ENCODE peak calls at places on chromosomes 12 and 14, in seven cellular contexts. A, Q, N, O, E, Y and W are unnamed samples.

GRCh38 chr14:74019743-74020142 is 594 bp downstream of the BBOF1 start:
- DNase-seq in A (no peak), O (no peak), Y (no peak), N (no peak), E (no peak), Q (no peak), W (no peak)

GRCh38 chr12:121050725-121051124 is 11.7 kb upstream of the OASL start:
- DNase-seq in A (no peak), Y (no peak), E (no peak), N (no peak), Q (no peak), O (no peak), W (no peak)

GRCh38 chr12:122918827-122919226 is 22.9 kb upstream of the VPS37B start:
- DNase-seq in A (no peak), O (no peak), Q (no peak), Y (no peak), N (no peak), E (no peak), W (peak; percentile 6)

GRCh38 chr12:111446044-111446581 is 40.4 kb downstream of the SH2B3 start:
- DNase-seq in Y (no peak), N (peak; percentile 58), Q (no peak), A (no peak), E (no peak), O (peak; percentile 68), W (no peak)

GRCh38 chr14:95370076-95370475 is 50.4 kb upstream of the CLMN start:
- DNase-seq in O (no peak), A (no peak), Y (no peak), N (no peak), E (no peak), Q (no peak), W (no peak)

GRCh38 chr12:106760184-106760531 is 14.3 kb upstream of the RIC8B start:
- DNase-seq in O (no peak), N (no peak), Y (no peak), E (no peak), Q (peak; percentile 75), A (no peak), W (peak; percentile 64)

GRCh38 chr12:75488553-75488952 is 8.0 kb downstream of the GLIPR1 start:
- DNase-seq in Q (peak; percentile 23), O (no peak), Y (no peak), N (no peak), A (no peak), E (no peak), W (no peak)

GRCh38 chr12:106301241-106301610 is 1.3 kb upstream of the TCP11L2 start:
- DNase-seq in E (no peak), N (no peak), A (no peak), Q (no peak), O (no peak), Y (no peak), W (no peak)

GRCh38 chr12:76144253-76144564 is 59.7 kb upstream of the NAP1L1 start:
- DNase-seq in N (no peak), E (no peak), A (no peak), Q (no peak), Y (no peak), O (no peak), W (no peak)

GRCh38 chr12:132279930-132280329 is 49.5 kb downstream of the GALNT9 start:
- DNase-seq in O (no peak), N (no peak), Q (no peak), A (no peak), E (no peak), Y (no peak), W (no peak)

GRCh38 chr12:66915312-66915904 is 236.5 kb upstream of the GRIP1 start:
- DNase-seq in O (no peak), N (no peak), E (no peak), Q (no peak), Y (no peak), A (no peak), W (no peak)

GRCh38 chr14:77043177-77043983 is 14.9 kb upstream of the IRF2BPL start:
- DNase-seq in O (no peak), Q (no peak), E (no peak), Y (no peak), N (no peak), A (no peak), W (no peak)

GRCh38 chr12:77104792-77105191 is 39.4 kb upstream of the E2F7 start:
- DNase-seq in Q (no peak), O (no peak), E (no peak), Y (no peak), N (no peak), A (no peak), W (no peak)

GRCh38 chr14:50783542-50783941 is 47.4 kb downstream of the NIN start:
- DNase-seq in N (no peak), Y (no peak), A (no peak), Q (no peak), E (no peak), O (no peak), W (no peak)

GRCh38 chr12:119225454-119225853 is 46.7 kb downstream of the HSPB8 start:
- DNase-seq in Q (no peak), N (no peak), E (no peak), O (no peak), Y (no peak), A (no peak), W (no peak)

GRCh38 chr12:105882404-105882803 is 256.4 kb downstream of the NUAK1 start:
- DNase-seq in N (peak; percentile 61), O (no peak), A (peak; percentile 56), Y (no peak), E (no peak), Q (no peak), W (no peak)

GRCh38 chr12:13719986-13720385 is 261.4 kb downstream of the GRIN2B start:
- DNase-seq in Y (no peak), O (no peak), A (no peak), E (no peak), Q (no peak), N (no peak), W (no peak)

GRCh38 chr12:34151019-34151418 is 128.7 kb downstream of the ALG10 start:
- DNase-seq in Y (no peak), E (no peak), Q (no peak), O (no peak), N (no peak), A (no peak), W (no peak)

GRCh38 chr14:92719890-92720323 is 28.5 kb downstream of the LGMN start:
- DNase-seq in Q (no peak), Y (no peak), N (no peak), A (peak; percentile 47), E (no peak), O (no peak), W (no peak)

GRCh38 chr12:100295764-100296555 is 29.0 kb downstream of the SCYL2 start:
- DNase-seq in A (no peak), Y (no peak), O (no peak), E (no peak), Q (no peak), N (no peak), W (no peak)

GRCh38 chr12:65278576-65279386 is at the start of gene MSRB3:
- DNase-seq in Q (no peak), E (no peak), O (peak; percentile 92), N (peak; percentile 73), A (peak; percentile 25), Y (peak; percentile 56), W (peak; percentile 80)

GRCh38 chr12:53963005-53963404 is 8.3 kb downstream of the HOXC12 start:
- DNase-seq in A (no peak), Y (no peak), E (no peak), N (no peak), O (no peak), Q (no peak), W (no peak)

GRCh38 chr12:49342914-49343731 is 3.6 kb upstream of the DNAJC22 start:
- DNase-seq in Q (no peak), Y (no peak), A (no peak), E (no peak), O (peak; percentile 64), N (no peak), W (peak; percentile 58)

GRCh38 chr14:85319998-85320397 is 209.9 kb upstream of the FLRT2 start:
- DNase-seq in Y (no peak), O (no peak), Q (no peak), N (no peak), A (no peak), E (no peak), W (no peak)

GRCh38 chr14:100762089-100762515 is 35.4 kb downstream of the DLK1 start:
- DNase-seq in A (no peak), Q (no peak), Y (peak; percentile 72), O (no peak), N (no peak), E (no peak), W (no peak)

GRCh38 chr12:49917788-49918173 is 14.1 kb upstream of the FAIM2 start:
- DNase-seq in E (no peak), A (no peak), N (no peak), Y (no peak), O (no peak), Q (no peak), W (no peak)